ENCODE peak calls at places on chromosome 22, in five cellular contexts. One of them, this sample, is unnamed.

GRCh38 chr22:38148252-38148651 is 33.4 kb downstream of the PLA2G6 start:
- DNase-seq in activated naive CD8-positive, alpha-beta T cell treated with anti-CD3 and anti-CD28 coated beads, Interleukin-2, amount 50 U/mL, for 24 hours: no peak
- DNase-seq in NCI-H1092: no peak
- DNase-seq in skeletal muscle cell: no peak
- DNase-seq in stimulated activated CD4-positive, alpha-beta T cell treated with anti-CD3 and anti-CD28 coated beads, Interleukin-4, amount 100 ng/mL, for 4 hours: no peak
- DNase-seq in this sample: no peak

GRCh38 chr22:44710474-44711235 is 8.7 kb downstream of the PRR5 start:
- DNase-seq in skeletal muscle cell: no peak
- DNase-seq in stimulated activated CD4-positive, alpha-beta T cell treated with anti-CD3 and anti-CD28 coated beads, Interleukin-4, amount 100 ng/mL, for 4 hours: no peak
- DNase-seq in NCI-H1092: no peak
- DNase-seq in activated naive CD8-positive, alpha-beta T cell treated with anti-CD3 and anti-CD28 coated beads, Interleukin-2, amount 50 U/mL, for 24 hours: peak; percentile 74
- DNase-seq in this sample: no peak

GRCh38 chr22:48578138-48579034 is 1249.3 kb downstream of the BRD1 start:
- DNase-seq in stimulated activated CD4-positive, alpha-beta T cell treated with anti-CD3 and anti-CD28 coated beads, Interleukin-4, amount 100 ng/mL, for 4 hours: no peak
- DNase-seq in skeletal muscle cell: no peak
- DNase-seq in activated naive CD8-positive, alpha-beta T cell treated with anti-CD3 and anti-CD28 coated beads, Interleukin-2, amount 50 U/mL, for 24 hours: no peak
- DNase-seq in NCI-H1092: no peak
- DNase-seq in this sample: no peak

GRCh38 chr22:29477919-29478318 is 2.1 kb upstream of the NEFH start:
- DNase-seq in activated naive CD8-positive, alpha-beta T cell treated with anti-CD3 and anti-CD28 coated beads, Interleukin-2, amount 50 U/mL, for 24 hours: no peak
- DNase-seq in stimulated activated CD4-positive, alpha-beta T cell treated with anti-CD3 and anti-CD28 coated beads, Interleukin-4, amount 100 ng/mL, for 4 hours: no peak
- DNase-seq in skeletal muscle cell: no peak
- DNase-seq in NCI-H1092: no peak
- DNase-seq in this sample: no peak

GRCh38 chr22:35376728-35377472 is 4.0 kb upstream of the HMOX1 start:
- DNase-seq in activated naive CD8-positive, alpha-beta T cell treated with anti-CD3 and anti-CD28 coated beads, Interleukin-2, amount 50 U/mL, for 24 hours: peak; percentile 53
- DNase-seq in NCI-H1092: peak; percentile 23
- DNase-seq in skeletal muscle cell: peak; percentile 97
- DNase-seq in stimulated activated CD4-positive, alpha-beta T cell treated with anti-CD3 and anti-CD28 coated beads, Interleukin-4, amount 100 ng/mL, for 4 hours: peak; percentile 58
- DNase-seq in this sample: no peak

GRCh38 chr22:23774114-23774921 is 1.7 kb downstream of the MMP11 start:
- DNase-seq in NCI-H1092: no peak
- DNase-seq in activated naive CD8-positive, alpha-beta T cell treated with anti-CD3 and anti-CD28 coated beads, Interleukin-2, amount 50 U/mL, for 24 hours: no peak
- DNase-seq in skeletal muscle cell: no peak
- DNase-seq in stimulated activated CD4-positive, alpha-beta T cell treated with anti-CD3 and anti-CD28 coated beads, Interleukin-4, amount 100 ng/mL, for 4 hours: no peak
- DNase-seq in this sample: no peak

GRCh38 chr22:26492220-26492619 is 8.5 kb downstream of the SRRD start:
- DNase-seq in activated naive CD8-positive, alpha-beta T cell treated with anti-CD3 and anti-CD28 coated beads, Interleukin-2, amount 50 U/mL, for 24 hours: no peak
- DNase-seq in NCI-H1092: no peak
- DNase-seq in stimulated activated CD4-positive, alpha-beta T cell treated with anti-CD3 and anti-CD28 coated beads, Interleukin-4, amount 100 ng/mL, for 4 hours: no peak
- DNase-seq in skeletal muscle cell: no peak
- DNase-seq in this sample: no peak

GRCh38 chr22:27537481-27537891 is 264.1 kb downstream of the MN1 start:
- DNase-seq in NCI-H1092: no peak
- DNase-seq in skeletal muscle cell: no peak
- DNase-seq in activated naive CD8-positive, alpha-beta T cell treated with anti-CD3 and anti-CD28 coated beads, Interleukin-2, amount 50 U/mL, for 24 hours: no peak
- DNase-seq in stimulated activated CD4-positive, alpha-beta T cell treated with anti-CD3 and anti-CD28 coated beads, Interleukin-4, amount 100 ng/mL, for 4 hours: no peak
- DNase-seq in this sample: no peak

GRCh38 chr22:46951973-46952372 is 189.5 kb downstream of the TBC1D22A start:
- DNase-seq in activated naive CD8-positive, alpha-beta T cell treated with anti-CD3 and anti-CD28 coated beads, Interleukin-2, amount 50 U/mL, for 24 hours: no peak
- DNase-seq in stimulated activated CD4-positive, alpha-beta T cell treated with anti-CD3 and anti-CD28 coated beads, Interleukin-4, amount 100 ng/mL, for 4 hours: no peak
- DNase-seq in NCI-H1092: no peak
- DNase-seq in skeletal muscle cell: no peak
- DNase-seq in this sample: no peak

GRCh38 chr22:40051322-40051721 is 56.6 kb downstream of the FAM83F start:
- DNase-seq in NCI-H1092: no peak
- DNase-seq in skeletal muscle cell: no peak
- DNase-seq in activated naive CD8-positive, alpha-beta T cell treated with anti-CD3 and anti-CD28 coated beads, Interleukin-2, amount 50 U/mL, for 24 hours: no peak
- DNase-seq in stimulated activated CD4-positive, alpha-beta T cell treated with anti-CD3 and anti-CD28 coated beads, Interleukin-4, amount 100 ng/mL, for 4 hours: no peak
- DNase-seq in this sample: no peak

GRCh38 chr22:48695251-48695650 is 1132.4 kb downstream of the BRD1 start:
- DNase-seq in NCI-H1092: no peak
- DNase-seq in stimulated activated CD4-positive, alpha-beta T cell treated with anti-CD3 and anti-CD28 coated beads, Interleukin-4, amount 100 ng/mL, for 4 hours: no peak
- DNase-seq in skeletal muscle cell: no peak
- DNase-seq in activated naive CD8-positive, alpha-beta T cell treated with anti-CD3 and anti-CD28 coated beads, Interleukin-2, amount 50 U/mL, for 24 hours: no peak
- DNase-seq in this sample: no peak

GRCh38 chr22:35777335-35777975 is 59.8 kb downstream of the APOL5 start:
- DNase-seq in stimulated activated CD4-positive, alpha-beta T cell treated with anti-CD3 and anti-CD28 coated beads, Interleukin-4, amount 100 ng/mL, for 4 hours: no peak
- DNase-seq in skeletal muscle cell: peak; percentile 54
- DNase-seq in NCI-H1092: no peak
- DNase-seq in activated naive CD8-positive, alpha-beta T cell treated with anti-CD3 and anti-CD28 coated beads, Interleukin-2, amount 50 U/mL, for 24 hours: no peak
- DNase-seq in this sample: no peak